ENCODE peak calls at places on chromosomes 11 and 22, in nine cellular contexts. O is PC-9, X is fibroblast of lung, V is neural progenitor cell, W is mesenchymal stem cell, B is A549, F is GM12878, E is IMR-90, M is MM.1S. J is an unnamed sample.

GRCh38 chr22:30176431-30176830 is 70.1 kb downstream of the LIF start:
- DNase-seq in O (no peak), X (no peak), V (no peak), W (no peak), B (no peak), F (no peak), E (no peak), M (no peak), J (peak)

GRCh38 chr22:46107089-46107664 is 43.1 kb upstream of the PPARA start:
- DNase-seq in O (no peak), X (no peak), V (no peak), W (no peak), B (no peak), F (no peak), E (no peak), M (no peak), J (peak)

GRCh38 chr11:13288375-13289029 is 10.9 kb downstream of the BMAL1 start:
- DNase-seq in O (no peak), X (peak), V (no peak), W (no peak), B (no peak), F (no peak), E (peak), M (no peak), J (peak)

GRCh38 chr11:19101803-19102520 is 15.0 kb upstream of the ZDHHC13 start:
- DNase-seq in O (no peak), X (no peak), V (no peak), W (peak), B (no peak), F (no peak), E (no peak), M (no peak), J (no peak)

GRCh38 chr11:64620286-64620962 is 29.4 kb downstream of the SLC22A12 start:
- DNase-seq in O (no peak), X (peak), V (peak), W (peak), B (no peak), F (no peak), E (no peak), M (peak), J (no peak)

GRCh38 chr11:119340335-119341221 is at the start of gene C1QTNF5:
- DNase-seq in O (no peak), X (peak), V (peak), W (peak), B (no peak), F (no peak), E (peak), M (no peak), J (no peak)

GRCh38 chr22:42396621-42397331 is 35.4 kb downstream of the NFAM1 start:
- DNase-seq in O (peak), X (no peak), V (no peak), W (no peak), B (no peak), F (no peak), E (no peak), M (peak), J (peak)

GRCh38 chr11:16909375-16910035 is 104.7 kb downstream of the PLEKHA7 start:
- DNase-seq in O (no peak), X (no peak), V (no peak), W (no peak), B (no peak), F (peak), E (no peak), M (peak), J (no peak)

GRCh38 chr11:2293396-2294339 is 8.1 kb downstream of the C11orf21 start:
- DNase-seq in O (no peak), X (no peak), V (peak), W (no peak), B (no peak), F (no peak), E (no peak), M (no peak), J (no peak)

GRCh38 chr22:19105456-19105855 is 16.8 kb downstream of the DGCR2 start:
- DNase-seq in O (no peak), X (no peak), V (no peak), W (no peak), B (no peak), F (no peak), E (no peak), M (no peak), J (no peak)

GRCh38 chr11:129061466-129062194 is 119.0 kb upstream of the TP53AIP1 start:
- DNase-seq in O (peak), X (no peak), V (no peak), W (peak), B (peak), F (no peak), E (peak), M (no peak), J (peak)

GRCh38 chr22:39643311-39644083 is 72.9 kb downstream of the CACNA1I start:
- DNase-seq in O (no peak), X (no peak), V (no peak), W (no peak), B (no peak), F (no peak), E (peak), M (no peak), J (no peak)

GRCh38 chr11:58676563-58677135 is 54.2 kb downstream of the CNTF start:
- DNase-seq in O (no peak), X (no peak), V (no peak), W (no peak), B (no peak), F (no peak), E (no peak), M (no peak), J (no peak)

GRCh38 chr11:8247312-8247711 is 16.4 kb downstream of the LMO1 start:
- DNase-seq in O (peak), X (no peak), V (no peak), W (no peak), B (no peak), F (no peak), E (no peak), M (peak), J (no peak)

GRCh38 chr11:72826191-72826941 is 12.2 kb downstream of the ATG16L2 start:
- DNase-seq in O (no peak), X (no peak), V (no peak), W (no peak), B (no peak), F (no peak), E (no peak), M (no peak), J (no peak)

GRCh38 chr11:122556605-122557004 is 98.9 kb upstream of the UBASH3B start:
- DNase-seq in O (peak), X (peak), V (peak), W (no peak), B (no peak), F (no peak), E (no peak), M (peak), J (no peak)

GRCh38 chr11:35981581-35981980 is 37.7 kb downstream of the LDLRAD3 start:
- DNase-seq in O (no peak), X (peak), V (no peak), W (no peak), B (no peak), F (no peak), E (no peak), M (no peak), J (no peak)

GRCh38 chr22:20063271-20064139 is 16.5 kb upstream of the DGCR8 start:
- DNase-seq in O (no peak), X (no peak), V (no peak), W (no peak), B (no peak), F (no peak), E (no peak), M (no peak), J (no peak)

GRCh38 chr11:8963569-8964323 is 496 bp downstream of the TMEM9B start:
- DNase-seq in O (peak), X (no peak), V (peak), W (no peak), B (peak), F (peak), E (no peak), M (peak), J (no peak)

GRCh38 chr22:50347157-50347556 is 4.0 kb downstream of the PPP6R2 start:
- DNase-seq in O (no peak), X (no peak), V (no peak), W (no peak), B (no peak), F (no peak), E (no peak), M (no peak), J (no peak)
- H3K4me2 ChIP-seq in O (no peak), X (peak), V (no peak), W (no peak), B (no peak), F (peak), E (peak), M (no peak), J (no peak)

GRCh38 chr22:28923826-28924732 is 40.7 kb downstream of the ZNRF3 start:
- DNase-seq in O (no peak), X (no peak), V (no peak), W (no peak), B (no peak), F (no peak), E (no peak), M (no peak), J (peak)

GRCh38 chr22:28917747-28918543 is 34.6 kb downstream of the ZNRF3 start:
- DNase-seq in O (no peak), X (peak), V (peak), W (peak), B (peak), F (no peak), E (peak), M (no peak), J (no peak)

GRCh38 chr22:28920757-28921584 is 37.6 kb downstream of the ZNRF3 start:
- DNase-seq in O (no peak), X (no peak), V (no peak), W (no peak), B (no peak), F (peak), E (no peak), M (no peak), J (no peak)

GRCh38 chr22:28922540-28923244 is 39.3 kb downstream of the ZNRF3 start:
- DNase-seq in O (no peak), X (no peak), V (no peak), W (no peak), B (no peak), F (no peak), E (no peak), M (no peak), J (no peak)

GRCh38 chr22:28921585-28921879 is 38.2 kb downstream of the ZNRF3 start:
- DNase-seq in O (no peak), X (no peak), V (no peak), W (no peak), B (no peak), F (no peak), E (no peak), M (no peak), J (no peak)
- H3K4me2 ChIP-seq in O (no peak), X (no peak), V (no peak), W (no peak), B (peak), F (no peak), E (no peak), M (no peak), J (no peak)

GRCh38 chr22:23402275-23403151 is 177.6 kb downstream of the IGLL1 start:
- DNase-seq in O (peak), X (peak), V (peak), W (peak), B (peak), F (no peak), E (peak), M (peak), J (peak)
- H3K4me2 ChIP-seq in O (no peak), X (no peak), V (peak), W (peak), B (peak), F (peak), E (no peak), M (peak), J (peak)

GRCh38 chr22:36160499-36160942 is at the start of gene APOL3:
- DNase-seq in O (peak), X (peak), V (no peak), W (peak), B (no peak), F (peak), E (peak), M (peak), J (peak)
- H3K4me2 ChIP-seq in O (no peak), X (peak), V (no peak), W (no peak), B (no peak), F (peak), E (peak), M (peak), J (peak)